ENCODE peak calls at places on chromosomes 2 and 18, in eight cellular contexts. U is HT-29; R is stimulated activated CD4-positive, alpha-beta T cell treated with anti-CD3 and anti-CD28 coated beads, Interleukin-4, amount 100 ng/mL, for 4 hours; G is coronary artery; D is stomach; Z is right cardiac atrium; F is kidney tubule cell; N is activated CD4-positive, alpha-beta T cell treated with anti-CD3 and anti-CD28 coated beads, Interleukin-2, amount 50 U/mL, for 1 hour. C is an unnamed sample.

GRCh38 chr2:168434164-168434563 is 21.9 kb upstream of the CERS6 start:
- DNase-seq in Z (no peak), R (no peak), U (peak; percentile 89), G (no peak), F (no peak), D (peak; percentile 52), N (no peak), C (no peak)

GRCh38 chr18:25669741-25670140 is 317.8 kb upstream of the ZNF521 start:
- DNase-seq in U (no peak), G (no peak), R (no peak), N (no peak), D (no peak), F (no peak), Z (no peak), C (no peak)

GRCh38 chr18:79797518-79798345 is at the start of gene KCNG2:
- DNase-seq in F (no peak), U (no peak), Z (no peak), N (no peak), D (no peak), R (peak; percentile 17), G (no peak), C (no peak)

GRCh38 chr2:235859651-235860050 is 308.5 kb downstream of the GBX2 start:
- DNase-seq in Z (no peak), N (no peak), U (no peak), F (no peak), G (no peak), R (no peak), D (no peak), C (no peak)

GRCh38 chr18:22691988-22692710 is 241.0 kb upstream of the RBBP8 start:
- DNase-seq in G (no peak), F (no peak), D (no peak), N (no peak), R (no peak), Z (no peak), U (no peak), C (no peak)

GRCh38 chr2:74010087-74010541 is 25.4 kb downstream of the TET3 start:
- DNase-seq in U (peak; percentile 88), N (no peak), Z (peak; percentile 78), F (peak; percentile 57), R (no peak), G (no peak), D (peak; percentile 81), C (peak; percentile 98)

GRCh38 chr18:22538463-22538862 is 120.7 kb upstream of the CTAGE1 start:
- DNase-seq in U (no peak), F (no peak), N (no peak), D (no peak), R (no peak), G (peak; percentile 75), Z (peak; percentile 35), C (no peak)

GRCh38 chr2:167652401-167652800 is 595.0 kb downstream of the STK39 start:
- DNase-seq in D (no peak), G (no peak), F (peak; percentile 20), R (no peak), U (no peak), N (no peak), Z (no peak), C (no peak)

GRCh38 chr2:46351388-46352141 is 54.4 kb downstream of the EPAS1 start:
- DNase-seq in D (peak; percentile 49), R (peak; percentile 64), G (no peak), N (peak; percentile 60), F (no peak), U (no peak), Z (peak; percentile 72), C (no peak)

GRCh38 chr2:47023332-47023731 is 107.7 kb upstream of the MCFD2 start:
- DNase-seq in F (no peak), R (no peak), N (no peak), G (no peak), U (no peak), D (no peak), Z (peak; percentile 33), C (no peak)

C was measured in RWPE2.